ENCODE peak calls at places on chromosomes 4 and X, in four cellular contexts. One of them, this sample, is unnamed.

GRCh38 chr4:186724861-186725419 is 1.3 kb upstream of the FAT1 start:
- DNase-seq in A673: peak
- DNase-seq in cardiac muscle cell: peak
- DNase-seq in astrocyte: peak
- DNase-seq in this sample: peak

GRCh38 chr4:152997771-152998487 is 61.8 kb downstream of the FHDC1 start:
- DNase-seq in A673: no peak
- DNase-seq in cardiac muscle cell: no peak
- DNase-seq in astrocyte: no peak
- DNase-seq in this sample: no peak

GRCh38 chrX:153984351-153985178 is 12.0 kb downstream of the TMEM187 start:
- DNase-seq in A673: no peak
- DNase-seq in cardiac muscle cell: no peak
- DNase-seq in astrocyte: no peak
- DNase-seq in this sample: no peak

GRCh38 chrX:39149761-39150160 is 348.5 kb downstream of the MID1IP1 start:
- DNase-seq in A673: peak
- DNase-seq in cardiac muscle cell: peak
- DNase-seq in astrocyte: no peak
- DNase-seq in this sample: peak

GRCh38 chr4:104491826-104492771 is 2.6 kb downstream of the CXXC4 start:
- DNase-seq in A673: peak
- DNase-seq in cardiac muscle cell: peak
- DNase-seq in astrocyte: peak
- DNase-seq in this sample: no peak

GRCh38 chr4:21678711-21679110 is 269.9 kb downstream of the KCNIP4 start:
- DNase-seq in A673: no peak
- DNase-seq in cardiac muscle cell: no peak
- DNase-seq in astrocyte: no peak
- DNase-seq in this sample: no peak

GRCh38 chr4:14178421-14178820 is 550.9 kb upstream of the BOD1L1 start:
- DNase-seq in A673: peak
- DNase-seq in cardiac muscle cell: no peak
- DNase-seq in astrocyte: peak
- DNase-seq in this sample: peak

GRCh38 chrX:29580560-29580959 is 634.8 kb upstream of the MAGEB2 start:
- DNase-seq in A673: no peak
- DNase-seq in cardiac muscle cell: no peak
- DNase-seq in astrocyte: no peak
- DNase-seq in this sample: no peak

GRCh38 chrX:357693-358471 is 28.8 kb downstream of the PPP2R3B start:
- DNase-seq in A673: peak
- DNase-seq in cardiac muscle cell: no peak
- DNase-seq in astrocyte: peak
- DNase-seq in this sample: peak

GRCh38 chr4:180571516-180571915 is 1671.7 kb upstream of the TENM3 start:
- DNase-seq in A673: no peak
- DNase-seq in cardiac muscle cell: no peak
- DNase-seq in astrocyte: no peak
- DNase-seq in this sample: no peak

GRCh38 chr4:139530833-139531427 is 25.1 kb downstream of the SETD7 start:
- DNase-seq in A673: peak
- DNase-seq in cardiac muscle cell: peak
- DNase-seq in astrocyte: no peak
- DNase-seq in this sample: peak

DNA sequence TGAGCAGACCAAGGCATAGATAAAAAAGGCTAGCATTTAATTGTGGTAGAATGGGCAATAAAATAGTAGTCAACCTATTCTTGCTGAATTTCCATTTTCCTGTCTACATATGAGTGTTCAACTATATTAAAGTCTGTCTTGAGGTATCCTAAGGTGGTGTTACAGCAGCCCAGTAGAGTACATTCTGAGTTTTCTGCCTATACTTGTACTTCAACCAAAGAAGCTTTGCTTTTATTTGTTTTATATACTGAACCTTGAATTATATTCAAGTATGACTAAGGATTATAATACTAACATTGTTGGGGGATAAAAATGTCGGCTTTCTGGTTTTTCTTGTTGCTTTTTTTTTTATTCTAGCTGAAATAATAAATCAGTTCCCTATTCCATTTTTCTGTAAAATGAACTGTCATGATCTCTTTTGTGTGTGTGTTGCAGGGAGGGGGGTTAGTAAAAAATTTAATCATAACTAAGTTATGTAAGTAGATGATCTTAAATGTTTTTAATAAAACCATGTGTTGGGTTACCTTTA is 106.7 kb downstream of the PDLIM5 start:
- DNase-seq in A673: no peak
- DNase-seq in cardiac muscle cell: no peak
- DNase-seq in astrocyte: no peak
- DNase-seq in this sample: no peak
- H3K4me3 ChIP-seq in A673: no peak
- H3K4me3 ChIP-seq in cardiac muscle cell: no peak
- H3K4me3 ChIP-seq in astrocyte: no peak
- H3K4me3 ChIP-seq in this sample: no peak

GRCh38 chr4:98937977-98938376 is 9.0 kb upstream of the EIF4E start:
- DNase-seq in A673: no peak
- DNase-seq in cardiac muscle cell: no peak
- DNase-seq in astrocyte: no peak
- DNase-seq in this sample: no peak

GRCh38 chr4:98939446-98939845 is 10.5 kb upstream of the EIF4E start:
- DNase-seq in A673: no peak
- DNase-seq in cardiac muscle cell: no peak
- DNase-seq in astrocyte: no peak
- DNase-seq in this sample: no peak

GRCh38 chr4:98935633-98936032 is 6.7 kb upstream of the EIF4E start:
- DNase-seq in A673: no peak
- DNase-seq in cardiac muscle cell: no peak
- DNase-seq in astrocyte: no peak
- DNase-seq in this sample: no peak

GRCh38 chr4:98938386-98938785 is 9.5 kb upstream of the EIF4E start:
- DNase-seq in A673: no peak
- DNase-seq in cardiac muscle cell: no peak
- DNase-seq in astrocyte: peak
- DNase-seq in this sample: peak

GRCh38 chr4:98939892-98940298 is 11.0 kb upstream of the EIF4E start:
- DNase-seq in A673: peak
- DNase-seq in cardiac muscle cell: peak
- DNase-seq in astrocyte: peak
- DNase-seq in this sample: peak
- TF ChIP-seq CTCF in A673: peak
- TF ChIP-seq CTCF in cardiac muscle cell: peak
- TF ChIP-seq CTCF in astrocyte: peak
- TF ChIP-seq CTCF in this sample: peak

DNA sequence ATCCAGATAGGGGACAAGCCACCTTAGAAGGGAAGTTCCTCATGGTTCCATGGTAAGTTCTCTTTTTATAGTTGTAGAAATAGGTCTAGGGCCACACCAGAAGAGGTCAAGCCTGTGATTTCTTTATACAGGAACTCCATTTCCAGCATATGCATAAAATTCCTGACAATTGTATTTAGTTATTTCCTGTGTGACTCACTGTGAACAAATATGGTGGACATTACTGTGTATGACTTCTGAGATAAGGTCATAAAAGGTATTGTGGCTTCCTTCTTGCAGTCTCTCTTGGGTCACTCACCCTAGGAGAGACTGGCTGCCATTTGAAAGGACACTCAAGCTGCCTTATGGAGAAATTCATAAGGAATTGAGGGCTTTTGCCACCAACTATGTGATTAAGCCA is 2.2 kb upstream of the C4orf36 start:
- DNase-seq in A673: no peak
- DNase-seq in cardiac muscle cell: no peak
- DNase-seq in astrocyte: peak
- DNase-seq in this sample: no peak
- H3K4me3 ChIP-seq in A673: no peak
- H3K4me3 ChIP-seq in cardiac muscle cell: no peak
- H3K4me3 ChIP-seq in astrocyte: no peak
- H3K4me3 ChIP-seq in this sample: no peak

GRCh38 chrX:3938587-3938986 is 225.1 kb upstream of the PRKX start:
- DNase-seq in A673: no peak
- DNase-seq in cardiac muscle cell: no peak
- DNase-seq in astrocyte: no peak
- DNase-seq in this sample: no peak

DNA sequence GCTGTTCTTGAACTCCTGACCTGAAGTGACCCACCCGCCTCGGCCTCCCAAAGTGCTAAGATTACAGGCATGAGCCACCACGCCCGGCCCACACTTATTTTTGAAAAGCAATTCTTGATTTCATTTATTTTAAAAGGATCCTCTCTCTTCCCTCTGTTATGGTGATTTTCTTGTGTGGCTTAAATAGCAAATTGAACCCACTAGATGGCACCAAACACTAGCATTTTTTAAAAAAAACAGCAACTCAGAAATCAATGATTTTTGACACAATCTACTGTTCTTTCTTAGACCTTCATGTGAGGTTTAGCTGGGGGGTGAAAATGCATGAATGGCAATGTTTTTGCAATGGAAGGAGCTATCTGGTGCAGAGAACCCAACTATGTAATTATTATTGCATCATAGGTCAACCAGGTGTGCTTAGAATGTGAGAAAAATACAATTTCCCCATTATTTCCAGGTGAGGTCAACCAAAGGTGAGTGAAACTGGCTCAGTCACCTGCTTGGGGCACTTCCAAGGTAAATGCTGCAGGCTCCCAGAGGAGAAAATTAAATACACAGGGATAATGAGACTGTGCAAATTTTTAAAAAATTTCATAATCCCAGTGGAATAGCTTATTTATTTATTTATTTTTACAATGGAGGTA is 226.6 kb upstream of the PRKX start:
- DNase-seq in A673: peak
- DNase-seq in cardiac muscle cell: peak
- DNase-seq in astrocyte: no peak
- DNase-seq in this sample: peak
- TF ChIP-seq CTCF in A673: peak
- TF ChIP-seq CTCF in cardiac muscle cell: peak
- TF ChIP-seq CTCF in astrocyte: peak
- TF ChIP-seq CTCF in this sample: peak

GRCh38 chr4:89838005-89838404 is 1.0 kb upstream of the SNCA start:
- DNase-seq in A673: peak
- DNase-seq in cardiac muscle cell: peak
- DNase-seq in astrocyte: no peak
- DNase-seq in this sample: peak
- H3K4me3 ChIP-seq in A673: peak
- H3K4me3 ChIP-seq in cardiac muscle cell: peak
- H3K4me3 ChIP-seq in astrocyte: peak
- H3K4me3 ChIP-seq in this sample: peak

GRCh38 chr4:146190393-146190910 is 14.9 kb downstream of the LSM6 start:
- DNase-seq in A673: peak
- DNase-seq in cardiac muscle cell: no peak
- DNase-seq in astrocyte: peak
- DNase-seq in this sample: no peak
- TF ChIP-seq CTCF in A673: no peak
- TF ChIP-seq CTCF in cardiac muscle cell: no peak
- TF ChIP-seq CTCF in astrocyte: no peak
- TF ChIP-seq CTCF in this sample: no peak